ENCODE peak calls at places on chromosomes 16 and 17, in four cellular contexts. One of them, this sample, is unnamed.

GRCh38 chr17:3968017-3968416 is 3.8 kb upstream of the ATP2A3 start:
- DNase-seq in cardiac muscle cell: no peak
- DNase-seq in heart right ventricle: no peak
- DNase-seq in astrocyte of the spinal cord: no peak
- DNase-seq in this sample: no peak

GRCh38 chr16:87126403-87127025 is 190.7 kb downstream of the C16orf95 start:
- DNase-seq in astrocyte of the spinal cord: no peak
- DNase-seq in cardiac muscle cell: no peak
- DNase-seq in heart right ventricle: no peak
- DNase-seq in this sample: no peak

GRCh38 chr17:68498479-68499326 is 13.5 kb upstream of the PRKAR1A start:
- DNase-seq in astrocyte of the spinal cord: no peak
- DNase-seq in heart right ventricle: peak
- DNase-seq in cardiac muscle cell: peak
- DNase-seq in this sample: no peak

GRCh38 chr17:31321481-31321880 is at the start of gene EVI2A:
- DNase-seq in astrocyte of the spinal cord: peak
- DNase-seq in heart right ventricle: peak
- DNase-seq in cardiac muscle cell: peak
- DNase-seq in this sample: no peak

GRCh38 chr17:29709861-29710849 is 87.4 kb upstream of the CORO6 start:
- DNase-seq in cardiac muscle cell: peak
- DNase-seq in heart right ventricle: no peak
- DNase-seq in astrocyte of the spinal cord: no peak
- DNase-seq in this sample: no peak

GRCh38 chr17:36888236-36888957 is 48.9 kb upstream of the LHX1 start:
- DNase-seq in heart right ventricle: no peak
- DNase-seq in cardiac muscle cell: no peak
- DNase-seq in astrocyte of the spinal cord: no peak
- DNase-seq in this sample: no peak

GRCh38 chr16:70432800-70433455 is 6.0 kb downstream of the ST3GAL2 start:
- DNase-seq in astrocyte of the spinal cord: no peak
- DNase-seq in cardiac muscle cell: peak
- DNase-seq in heart right ventricle: no peak
- DNase-seq in this sample: no peak

GRCh38 chr16:10957771-10958486 is 13.6 kb downstream of the CLEC16A start:
- DNase-seq in heart right ventricle: no peak
- DNase-seq in astrocyte of the spinal cord: no peak
- DNase-seq in cardiac muscle cell: no peak
- DNase-seq in this sample: no peak

GRCh38 chr16:68733570-68733969 is 3.5 kb upstream of the CDH1 start:
- DNase-seq in astrocyte of the spinal cord: no peak
- DNase-seq in heart right ventricle: no peak
- DNase-seq in cardiac muscle cell: no peak
- DNase-seq in this sample: no peak

GRCh38 chr16:52548261-52549010 is 1.5 kb upstream of the TOX3 start:
- DNase-seq in heart right ventricle: no peak
- DNase-seq in cardiac muscle cell: no peak
- DNase-seq in astrocyte of the spinal cord: no peak
- DNase-seq in this sample: no peak

GRCh38 chr16:31453255-31454204 is 5.8 kb upstream of the ARMC5 start:
- DNase-seq in astrocyte of the spinal cord: peak
- DNase-seq in heart right ventricle: no peak
- DNase-seq in cardiac muscle cell: peak
- DNase-seq in this sample: no peak

GRCh38 chr16:67395458-67396158 is 2.3 kb upstream of the TPPP3 start:
- DNase-seq in heart right ventricle: no peak
- DNase-seq in cardiac muscle cell: no peak
- DNase-seq in astrocyte of the spinal cord: no peak
- DNase-seq in this sample: no peak

GRCh38 chr16:84778720-84779119 is 41.1 kb upstream of the CRISPLD2 start:
- DNase-seq in astrocyte of the spinal cord: no peak
- DNase-seq in heart right ventricle: no peak
- DNase-seq in cardiac muscle cell: no peak
- DNase-seq in this sample: no peak

GRCh38 chr17:1040216-1040600 is 43.3 kb downstream of the TIMM22 start:
- DNase-seq in cardiac muscle cell: peak
- DNase-seq in astrocyte of the spinal cord: no peak
- DNase-seq in heart right ventricle: no peak
- DNase-seq in this sample: no peak

GRCh38 chr16:55113195-55113594 is 182.5 kb downstream of the IRX5 start:
- DNase-seq in astrocyte of the spinal cord: no peak
- DNase-seq in cardiac muscle cell: no peak
- DNase-seq in heart right ventricle: no peak
- DNase-seq in this sample: no peak

GRCh38 chr16:30112197-30113030 is 923 bp downstream of the GDPD3 start:
- DNase-seq in cardiac muscle cell: peak
- DNase-seq in heart right ventricle: no peak
- DNase-seq in astrocyte of the spinal cord: peak
- DNase-seq in this sample: no peak

GRCh38 chr16:65713409-65713808 is 591.5 kb upstream of the CDH11 start:
- DNase-seq in astrocyte of the spinal cord: no peak
- DNase-seq in cardiac muscle cell: no peak
- DNase-seq in heart right ventricle: no peak
- DNase-seq in this sample: no peak

GRCh38 chr16:799948-800833 is at the start of gene GNG13:
- DNase-seq in cardiac muscle cell: no peak
- DNase-seq in heart right ventricle: no peak
- DNase-seq in astrocyte of the spinal cord: no peak
- DNase-seq in this sample: peak

GRCh38 chr17:8206536-8206935 is 3.8 kb downstream of the AURKB start:
- DNase-seq in astrocyte of the spinal cord: no peak
- DNase-seq in heart right ventricle: no peak
- DNase-seq in cardiac muscle cell: no peak
- DNase-seq in this sample: no peak

GRCh38 chr16:55703003-55704001 is 47.5 kb downstream of the SLC6A2 start:
- DNase-seq in astrocyte of the spinal cord: peak
- DNase-seq in cardiac muscle cell: peak
- DNase-seq in heart right ventricle: peak
- DNase-seq in this sample: peak

GRCh38 chr17:18963126-18964017 is 11.4 kb downstream of the SLC5A10 start:
- DNase-seq in cardiac muscle cell: no peak
- DNase-seq in heart right ventricle: no peak
- DNase-seq in astrocyte of the spinal cord: no peak
- DNase-seq in this sample: no peak

GRCh38 chr17:258045-258734 is 76.7 kb upstream of the DOC2B start:
- DNase-seq in astrocyte of the spinal cord: no peak
- DNase-seq in cardiac muscle cell: no peak
- DNase-seq in heart right ventricle: no peak
- DNase-seq in this sample: no peak

GRCh38 chr17:27630607-27631408 is at the start of gene LGALS9:
- DNase-seq in heart right ventricle: peak
- DNase-seq in cardiac muscle cell: peak
- DNase-seq in astrocyte of the spinal cord: no peak
- DNase-seq in this sample: no peak

GRCh38 chr16:8962393-8963009 is 1.2 kb downstream of the USP7 start:
- DNase-seq in heart right ventricle: no peak
- DNase-seq in cardiac muscle cell: no peak
- DNase-seq in astrocyte of the spinal cord: no peak
- DNase-seq in this sample: no peak

GRCh38 chr16:67844441-67844840 is 2.3 kb upstream of the NUTF2 start:
- DNase-seq in astrocyte of the spinal cord: no peak
- DNase-seq in cardiac muscle cell: no peak
- DNase-seq in heart right ventricle: no peak
- DNase-seq in this sample: no peak

GRCh38 chr16:85376292-85377095 is 236.6 kb upstream of the GSE1 start:
- DNase-seq in astrocyte of the spinal cord: no peak
- DNase-seq in heart right ventricle: peak
- DNase-seq in cardiac muscle cell: no peak
- DNase-seq in this sample: no peak

GRCh38 chr16:79400462-79401149 is 199.9 kb downstream of the MAF start:
- DNase-seq in astrocyte of the spinal cord: no peak
- DNase-seq in cardiac muscle cell: no peak
- DNase-seq in heart right ventricle: no peak
- DNase-seq in this sample: no peak

GRCh38 chr16:67445441-67445912 is 14.6 kb downstream of the HSD11B2 start:
- DNase-seq in astrocyte of the spinal cord: no peak
- DNase-seq in cardiac muscle cell: no peak
- DNase-seq in heart right ventricle: peak
- DNase-seq in this sample: no peak

GRCh38 chr17:76268015-76268749 is 3.0 kb downstream of the UBALD2 start:
- DNase-seq in astrocyte of the spinal cord: peak
- DNase-seq in heart right ventricle: peak
- DNase-seq in cardiac muscle cell: peak
- DNase-seq in this sample: no peak

GRCh38 chr16:53511403-53512280 is 8.6 kb upstream of the AKTIP start:
- DNase-seq in heart right ventricle: no peak
- DNase-seq in astrocyte of the spinal cord: no peak
- DNase-seq in cardiac muscle cell: no peak
- DNase-seq in this sample: no peak

GRCh38 chr17:40095944-40096791 is 4.2 kb downstream of the NR1D1 start:
- DNase-seq in cardiac muscle cell: no peak
- DNase-seq in astrocyte of the spinal cord: no peak
- DNase-seq in heart right ventricle: peak
- DNase-seq in this sample: no peak

GRCh38 chr17:40097087-40097486 is 3.3 kb downstream of the NR1D1 start:
- DNase-seq in heart right ventricle: no peak
- DNase-seq in astrocyte of the spinal cord: no peak
- DNase-seq in cardiac muscle cell: no peak
- DNase-seq in this sample: no peak

GRCh38 chr17:40098846-40099626 is 1.4 kb downstream of the NR1D1 start:
- DNase-seq in cardiac muscle cell: peak
- DNase-seq in heart right ventricle: peak
- DNase-seq in astrocyte of the spinal cord: peak
- DNase-seq in this sample: peak

GRCh38 chr17:40099627-40100418 is 566 bp downstream of the NR1D1 start:
- DNase-seq in cardiac muscle cell: no peak
- DNase-seq in astrocyte of the spinal cord: no peak
- DNase-seq in heart right ventricle: no peak
- DNase-seq in this sample: no peak

GRCh38 chr17:40097931-40098845 is 2.2 kb downstream of the NR1D1 start:
- DNase-seq in heart right ventricle: peak
- DNase-seq in cardiac muscle cell: peak
- DNase-seq in astrocyte of the spinal cord: no peak
- DNase-seq in this sample: no peak
- H3K4me3 ChIP-seq in heart right ventricle: peak
- H3K4me3 ChIP-seq in cardiac muscle cell: peak
- H3K4me3 ChIP-seq in astrocyte of the spinal cord: peak
- H3K4me3 ChIP-seq in this sample: peak

GRCh38 chr17:46976626-46977270 is 2.3 kb downstream of the RPRML start:
- DNase-seq in astrocyte of the spinal cord: no peak
- DNase-seq in cardiac muscle cell: no peak
- DNase-seq in heart right ventricle: no peak
- DNase-seq in this sample: no peak
- H3K4me3 ChIP-seq in astrocyte of the spinal cord: no peak
- H3K4me3 ChIP-seq in cardiac muscle cell: no peak
- H3K4me3 ChIP-seq in heart right ventricle: no peak
- H3K4me3 ChIP-seq in this sample: no peak

DNA sequence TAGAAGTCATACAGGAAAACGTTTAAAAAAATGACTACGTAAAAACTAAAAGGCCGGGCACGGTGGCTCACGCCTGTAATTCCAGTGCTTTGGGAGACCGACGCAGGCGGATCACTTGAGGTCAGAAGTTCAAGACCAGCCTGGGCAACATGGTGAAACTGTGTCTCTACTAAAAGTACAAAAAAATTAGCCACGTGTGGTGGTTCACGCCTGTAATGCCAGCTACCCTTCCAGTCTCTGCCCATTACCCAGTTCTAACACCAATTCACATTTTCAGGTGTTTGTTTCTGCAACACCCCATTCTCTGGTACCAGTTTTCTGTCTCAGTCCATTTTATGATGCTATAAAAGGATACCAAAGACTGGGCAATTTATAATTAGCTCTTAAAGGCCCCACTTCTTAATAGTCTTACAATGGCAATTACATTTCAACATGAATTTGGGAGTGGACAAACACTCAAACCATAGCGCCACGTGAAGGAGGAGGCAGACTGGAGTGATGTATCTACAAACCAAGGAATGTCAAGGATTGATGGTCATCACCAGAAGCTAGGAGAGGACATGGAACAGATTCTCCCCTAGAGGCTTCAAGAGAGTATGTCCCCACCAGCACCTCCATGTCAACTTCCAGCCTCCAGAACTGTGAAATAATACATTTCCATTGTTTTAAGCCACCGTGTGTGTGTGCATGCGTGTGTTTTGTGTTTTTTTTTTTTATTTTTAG is 791 bp upstream of the C17orf75 start:
- DNase-seq in astrocyte of the spinal cord: no peak
- DNase-seq in heart right ventricle: no peak
- DNase-seq in cardiac muscle cell: no peak
- DNase-seq in this sample: no peak
- H3K4me3 ChIP-seq in astrocyte of the spinal cord: peak
- H3K4me3 ChIP-seq in heart right ventricle: peak
- H3K4me3 ChIP-seq in cardiac muscle cell: peak
- H3K4me3 ChIP-seq in this sample: no peak

DNA sequence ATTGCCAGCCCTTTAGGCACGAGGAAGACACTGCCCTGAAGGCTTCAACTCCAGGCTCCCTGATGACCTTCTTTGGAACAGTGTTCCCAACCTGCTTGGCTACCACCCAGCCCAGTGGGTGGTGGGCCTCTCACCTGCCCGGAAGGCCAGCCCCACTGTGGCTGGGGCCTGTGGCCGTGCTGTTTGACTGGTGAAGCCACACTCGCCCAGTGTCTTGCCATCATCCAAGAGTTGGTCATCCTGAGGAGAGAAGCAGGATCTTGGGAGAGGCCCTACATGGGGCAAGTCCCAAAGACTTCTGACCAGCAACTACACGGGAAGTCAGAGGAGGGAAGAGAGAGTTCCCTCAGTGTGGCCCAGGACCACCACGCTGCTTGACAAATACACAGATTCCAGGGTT is 1.8 kb downstream of the ELOB start:
- DNase-seq in heart right ventricle: no peak
- DNase-seq in cardiac muscle cell: no peak
- DNase-seq in astrocyte of the spinal cord: no peak
- DNase-seq in this sample: no peak
- H3K4me3 ChIP-seq in heart right ventricle: no peak
- H3K4me3 ChIP-seq in cardiac muscle cell: no peak
- H3K4me3 ChIP-seq in astrocyte of the spinal cord: no peak
- H3K4me3 ChIP-seq in this sample: no peak

DNA sequence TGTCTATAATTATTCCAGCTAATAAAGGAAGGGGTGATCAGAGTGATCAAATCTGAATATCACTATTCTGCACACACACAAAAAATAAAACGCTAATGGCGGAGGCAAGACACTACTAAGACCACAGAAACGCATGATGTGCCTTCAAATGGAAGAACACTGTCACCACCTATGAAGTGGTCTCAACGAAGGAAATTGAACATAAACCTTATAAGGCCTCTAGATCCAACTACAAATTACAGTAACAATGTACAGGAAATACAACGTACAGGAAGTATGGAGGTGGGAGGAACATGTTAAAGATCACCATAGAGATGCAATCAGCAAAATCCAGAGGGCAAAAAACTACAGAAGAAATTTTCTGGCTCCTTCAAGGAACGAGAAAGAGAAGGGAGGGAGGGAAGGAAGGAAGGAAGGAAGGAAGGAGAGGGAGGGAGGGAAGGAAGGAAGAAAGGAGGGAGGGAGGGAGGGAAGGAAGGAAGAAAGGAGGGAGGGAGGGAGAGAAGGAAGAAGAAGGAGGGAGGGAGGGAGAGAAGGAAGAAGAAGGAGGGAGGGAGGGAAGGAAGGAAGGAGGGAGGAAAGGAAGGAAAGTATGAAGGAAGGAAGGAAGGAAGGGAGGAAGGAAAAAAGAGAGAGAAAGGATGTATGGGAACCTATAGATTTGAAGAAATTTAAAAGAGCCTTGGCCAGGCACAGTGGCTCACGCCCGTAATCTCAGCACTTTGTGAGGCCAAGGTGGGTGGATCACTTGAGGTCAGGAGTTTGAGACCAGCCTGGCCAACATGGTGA is 3.1 kb upstream of the SGCA start:
- DNase-seq in astrocyte of the spinal cord: no peak
- DNase-seq in cardiac muscle cell: no peak
- DNase-seq in heart right ventricle: no peak
- DNase-seq in this sample: no peak
- H3K4me3 ChIP-seq in astrocyte of the spinal cord: no peak
- H3K4me3 ChIP-seq in cardiac muscle cell: no peak
- H3K4me3 ChIP-seq in heart right ventricle: no peak
- H3K4me3 ChIP-seq in this sample: no peak